ENCODE peak calls at places on chromosomes 7 and 10, in ten cellular contexts. One of them, this sample, is unnamed.
A peak's percentile ranks its signal among the peaks of the same experiment; 100 is the strongest.

GRCh38 chr7:27453702-27454405 is 208.8 kb downstream of the HIBADH start:
- DNase-seq in GM23338: no peak
- DNase-seq in mammary epithelial cell: peak; percentile 8
- DNase-seq in fibroblast of lung: peak; percentile 85
- DNase-seq in adrenal gland: peak; percentile 81
- DNase-seq in dorsolateral prefrontal cortex: no peak
- DNase-seq in CD8-positive, alpha-beta T cell: no peak
- DNase-seq in mesendoderm: peak; percentile 44
- DNase-seq in psoas muscle: no peak
- DNase-seq in CD4-positive, alpha-beta T cell: no peak
- DNase-seq in this sample: no peak

GRCh38 chr10:79415736-79416577 is 29.5 kb downstream of the ZCCHC24 start:
- DNase-seq in GM23338: no peak
- DNase-seq in CD8-positive, alpha-beta T cell: no peak
- DNase-seq in CD4-positive, alpha-beta T cell: no peak
- DNase-seq in mammary epithelial cell: no peak
- DNase-seq in fibroblast of lung: no peak
- DNase-seq in psoas muscle: no peak
- DNase-seq in adrenal gland: no peak
- DNase-seq in dorsolateral prefrontal cortex: peak; percentile 28
- DNase-seq in mesendoderm: no peak
- DNase-seq in this sample: no peak

GRCh38 chr10:110717830-110718595 is 73.9 kb downstream of the RBM20 start:
- DNase-seq in GM23338: no peak
- DNase-seq in psoas muscle: no peak
- DNase-seq in adrenal gland: peak; percentile 16
- DNase-seq in mesendoderm: no peak
- DNase-seq in dorsolateral prefrontal cortex: no peak
- DNase-seq in CD4-positive, alpha-beta T cell: no peak
- DNase-seq in fibroblast of lung: no peak
- DNase-seq in CD8-positive, alpha-beta T cell: no peak
- DNase-seq in mammary epithelial cell: no peak
- DNase-seq in this sample: no peak

GRCh38 chr7:38822556-38822955 is 86.4 kb downstream of the VPS41 start:
- DNase-seq in GM23338: no peak
- DNase-seq in dorsolateral prefrontal cortex: no peak
- DNase-seq in CD8-positive, alpha-beta T cell: no peak
- DNase-seq in CD4-positive, alpha-beta T cell: no peak
- DNase-seq in psoas muscle: no peak
- DNase-seq in mesendoderm: no peak
- DNase-seq in mammary epithelial cell: peak; percentile 9
- DNase-seq in adrenal gland: no peak
- DNase-seq in fibroblast of lung: peak; percentile 20
- DNase-seq in this sample: no peak

GRCh38 chr10:73554729-73555128 is 36.4 kb downstream of the USP54 start:
- DNase-seq in mesendoderm: no peak
- DNase-seq in CD4-positive, alpha-beta T cell: no peak
- DNase-seq in adrenal gland: no peak
- DNase-seq in fibroblast of lung: no peak
- DNase-seq in mammary epithelial cell: no peak
- DNase-seq in GM23338: no peak
- DNase-seq in psoas muscle: no peak
- DNase-seq in CD8-positive, alpha-beta T cell: no peak
- DNase-seq in dorsolateral prefrontal cortex: no peak
- DNase-seq in this sample: no peak

GRCh38 chr7:158377800-158378623 is 209.6 kb downstream of the PTPRN2 start:
- DNase-seq in adrenal gland: no peak
- DNase-seq in fibroblast of lung: no peak
- DNase-seq in mesendoderm: no peak
- DNase-seq in dorsolateral prefrontal cortex: no peak
- DNase-seq in mammary epithelial cell: no peak
- DNase-seq in GM23338: no peak
- DNase-seq in psoas muscle: no peak
- DNase-seq in CD4-positive, alpha-beta T cell: no peak
- DNase-seq in CD8-positive, alpha-beta T cell: no peak
- DNase-seq in this sample: no peak

GRCh38 chr7:116953727-116954442 is 584 bp downstream of the ST7 start:
- DNase-seq in mesendoderm: peak; percentile 95
- DNase-seq in psoas muscle: peak; percentile 69
- DNase-seq in CD4-positive, alpha-beta T cell: no peak
- DNase-seq in GM23338: peak; percentile 90
- DNase-seq in adrenal gland: peak; percentile 74
- DNase-seq in CD8-positive, alpha-beta T cell: no peak
- DNase-seq in dorsolateral prefrontal cortex: no peak
- DNase-seq in mammary epithelial cell: peak; percentile 80
- DNase-seq in fibroblast of lung: peak; percentile 93
- DNase-seq in this sample: peak; percentile 44

GRCh38 chr7:77326131-77326530 is 90.0 kb downstream of the GSAP start:
- DNase-seq in CD4-positive, alpha-beta T cell: no peak
- DNase-seq in fibroblast of lung: no peak
- DNase-seq in mesendoderm: no peak
- DNase-seq in GM23338: no peak
- DNase-seq in mammary epithelial cell: peak; percentile 71
- DNase-seq in adrenal gland: no peak
- DNase-seq in dorsolateral prefrontal cortex: no peak
- DNase-seq in CD8-positive, alpha-beta T cell: no peak
- DNase-seq in psoas muscle: no peak
- DNase-seq in this sample: no peak

GRCh38 chr7:7620644-7621210 is 19.8 kb upstream of the UMAD1 start:
- DNase-seq in GM23338: no peak
- DNase-seq in mesendoderm: no peak
- DNase-seq in psoas muscle: no peak
- DNase-seq in fibroblast of lung: no peak
- DNase-seq in adrenal gland: no peak
- DNase-seq in dorsolateral prefrontal cortex: no peak
- DNase-seq in CD4-positive, alpha-beta T cell: no peak
- DNase-seq in mammary epithelial cell: no peak
- DNase-seq in CD8-positive, alpha-beta T cell: no peak
- DNase-seq in this sample: no peak

GRCh38 chr10:31912898-31913847 is 15.5 kb downstream of the ARHGAP12 start:
- DNase-seq in GM23338: no peak
- DNase-seq in mammary epithelial cell: no peak
- DNase-seq in mesendoderm: no peak
- DNase-seq in adrenal gland: peak; percentile 48
- DNase-seq in fibroblast of lung: peak; percentile 79
- DNase-seq in dorsolateral prefrontal cortex: no peak
- DNase-seq in psoas muscle: no peak
- DNase-seq in CD8-positive, alpha-beta T cell: no peak
- DNase-seq in CD4-positive, alpha-beta T cell: no peak
- DNase-seq in this sample: no peak

GRCh38 chr7:42161723-42162122 is 75.3 kb downstream of the GLI3 start:
- DNase-seq in adrenal gland: no peak
- DNase-seq in CD4-positive, alpha-beta T cell: no peak
- DNase-seq in mammary epithelial cell: peak; percentile 90
- DNase-seq in mesendoderm: no peak
- DNase-seq in dorsolateral prefrontal cortex: no peak
- DNase-seq in CD8-positive, alpha-beta T cell: no peak
- DNase-seq in psoas muscle: no peak
- DNase-seq in GM23338: no peak
- DNase-seq in fibroblast of lung: no peak
- DNase-seq in this sample: no peak

GRCh38 chr7:137772221-137772620 is 74.6 kb downstream of the DGKI start:
- DNase-seq in fibroblast of lung: no peak
- DNase-seq in dorsolateral prefrontal cortex: no peak
- DNase-seq in psoas muscle: no peak
- DNase-seq in GM23338: no peak
- DNase-seq in adrenal gland: no peak
- DNase-seq in CD8-positive, alpha-beta T cell: no peak
- DNase-seq in CD4-positive, alpha-beta T cell: no peak
- DNase-seq in mammary epithelial cell: no peak
- DNase-seq in mesendoderm: no peak
- DNase-seq in this sample: no peak

GRCh38 chr7:111126987-111127386 is 36.1 kb downstream of the LRRN3 start:
- DNase-seq in adrenal gland: peak; percentile 11
- DNase-seq in fibroblast of lung: no peak
- DNase-seq in psoas muscle: no peak
- DNase-seq in mammary epithelial cell: peak; percentile 70
- DNase-seq in CD8-positive, alpha-beta T cell: no peak
- DNase-seq in dorsolateral prefrontal cortex: no peak
- DNase-seq in GM23338: no peak
- DNase-seq in mesendoderm: peak; percentile 2
- DNase-seq in CD4-positive, alpha-beta T cell: no peak
- DNase-seq in this sample: no peak

GRCh38 chr7:128833148-128833938 is 3.1 kb downstream of the FLNC start:
- DNase-seq in adrenal gland: no peak
- DNase-seq in CD8-positive, alpha-beta T cell: no peak
- DNase-seq in CD4-positive, alpha-beta T cell: no peak
- DNase-seq in GM23338: peak; percentile 55
- DNase-seq in fibroblast of lung: peak; percentile 91
- DNase-seq in dorsolateral prefrontal cortex: peak; percentile 80
- DNase-seq in psoas muscle: peak; percentile 77
- DNase-seq in mammary epithelial cell: peak; percentile 7
- DNase-seq in mesendoderm: peak; percentile 72
- DNase-seq in this sample: peak; percentile 39

GRCh38 chr7:133635541-133635940 is 382.7 kb downstream of the EXOC4 start:
- DNase-seq in CD4-positive, alpha-beta T cell: no peak
- DNase-seq in mesendoderm: no peak
- DNase-seq in GM23338: no peak
- DNase-seq in psoas muscle: no peak
- DNase-seq in mammary epithelial cell: no peak
- DNase-seq in fibroblast of lung: no peak
- DNase-seq in dorsolateral prefrontal cortex: no peak
- DNase-seq in adrenal gland: no peak
- DNase-seq in CD8-positive, alpha-beta T cell: no peak
- DNase-seq in this sample: no peak

GRCh38 chr10:112365451-112365850 is 8.5 kb upstream of the ACSL5 start:
- DNase-seq in mammary epithelial cell: no peak
- DNase-seq in psoas muscle: no peak
- DNase-seq in mesendoderm: no peak
- DNase-seq in dorsolateral prefrontal cortex: no peak
- DNase-seq in adrenal gland: no peak
- DNase-seq in CD8-positive, alpha-beta T cell: no peak
- DNase-seq in CD4-positive, alpha-beta T cell: no peak
- DNase-seq in GM23338: no peak
- DNase-seq in fibroblast of lung: no peak
- DNase-seq in this sample: no peak

GRCh38 chr10:94232711-94233383 is 129.9 kb downstream of the NOC3L start:
- DNase-seq in mesendoderm: peak; percentile 15
- DNase-seq in CD4-positive, alpha-beta T cell: no peak
- DNase-seq in CD8-positive, alpha-beta T cell: no peak
- DNase-seq in adrenal gland: no peak
- DNase-seq in dorsolateral prefrontal cortex: no peak
- DNase-seq in psoas muscle: no peak
- DNase-seq in fibroblast of lung: no peak
- DNase-seq in GM23338: no peak
- DNase-seq in mammary epithelial cell: no peak
- DNase-seq in this sample: no peak

GRCh38 chr7:92839901-92840300 is 3.5 kb upstream of the CDK6 start:
- DNase-seq in CD4-positive, alpha-beta T cell: no peak
- DNase-seq in adrenal gland: no peak
- DNase-seq in mesendoderm: no peak
- DNase-seq in CD8-positive, alpha-beta T cell: no peak
- DNase-seq in fibroblast of lung: no peak
- DNase-seq in GM23338: no peak
- DNase-seq in mammary epithelial cell: no peak
- DNase-seq in psoas muscle: no peak
- DNase-seq in dorsolateral prefrontal cortex: no peak
- DNase-seq in this sample: no peak

GRCh38 chr7:123190109-123190831 is 9.5 kb downstream of the SLC13A1 start:
- DNase-seq in GM23338: no peak
- DNase-seq in mammary epithelial cell: no peak
- DNase-seq in CD4-positive, alpha-beta T cell: no peak
- DNase-seq in adrenal gland: no peak
- DNase-seq in fibroblast of lung: no peak
- DNase-seq in dorsolateral prefrontal cortex: no peak
- DNase-seq in psoas muscle: no peak
- DNase-seq in mesendoderm: no peak
- DNase-seq in CD8-positive, alpha-beta T cell: no peak
- DNase-seq in this sample: no peak

GRCh38 chr7:123183431-123183830 is 16.3 kb downstream of the SLC13A1 start:
- DNase-seq in CD4-positive, alpha-beta T cell: no peak
- DNase-seq in CD8-positive, alpha-beta T cell: no peak
- DNase-seq in dorsolateral prefrontal cortex: no peak
- DNase-seq in mammary epithelial cell: no peak
- DNase-seq in GM23338: no peak
- DNase-seq in psoas muscle: no peak
- DNase-seq in adrenal gland: no peak
- DNase-seq in fibroblast of lung: no peak
- DNase-seq in mesendoderm: no peak
- DNase-seq in this sample: no peak

GRCh38 chr7:123185756-123186155 is 14.0 kb downstream of the SLC13A1 start:
- DNase-seq in psoas muscle: no peak
- DNase-seq in GM23338: peak; percentile 58
- DNase-seq in fibroblast of lung: no peak
- DNase-seq in mammary epithelial cell: no peak
- DNase-seq in mesendoderm: peak; percentile 28
- DNase-seq in CD4-positive, alpha-beta T cell: no peak
- DNase-seq in dorsolateral prefrontal cortex: no peak
- DNase-seq in CD8-positive, alpha-beta T cell: no peak
- DNase-seq in adrenal gland: no peak
- DNase-seq in this sample: no peak

GRCh38 chr7:123184271-123184670 is 15.5 kb downstream of the SLC13A1 start:
- DNase-seq in fibroblast of lung: no peak
- DNase-seq in adrenal gland: no peak
- DNase-seq in GM23338: no peak
- DNase-seq in mesendoderm: no peak
- DNase-seq in dorsolateral prefrontal cortex: no peak
- DNase-seq in psoas muscle: no peak
- DNase-seq in CD8-positive, alpha-beta T cell: no peak
- DNase-seq in CD4-positive, alpha-beta T cell: no peak
- DNase-seq in mammary epithelial cell: no peak
- DNase-seq in this sample: no peak
- H3K27ac ChIP-seq in fibroblast of lung: no peak overlapping the region
- H3K27ac ChIP-seq in adrenal gland: no peak overlapping the region
- H3K27ac ChIP-seq in GM23338: no peak overlapping the region
- H3K27ac ChIP-seq in mesendoderm: no peak overlapping the region
- H3K27ac ChIP-seq in dorsolateral prefrontal cortex: no peak overlapping the region
- H3K27ac ChIP-seq in psoas muscle: no peak overlapping the region
- H3K27ac ChIP-seq in CD8-positive, alpha-beta T cell: no peak overlapping the region
- H3K27ac ChIP-seq in CD4-positive, alpha-beta T cell: no peak overlapping the region
- H3K27ac ChIP-seq in mammary epithelial cell: no peak overlapping the region
- H3K27ac ChIP-seq in this sample: no peak overlapping the region

GRCh38 chr10:86265236-86265876 is 101.2 kb downstream of the GRID1 start:
- DNase-seq in GM23338: no peak
- DNase-seq in CD8-positive, alpha-beta T cell: no peak
- DNase-seq in dorsolateral prefrontal cortex: peak; percentile 53
- DNase-seq in mammary epithelial cell: no peak
- DNase-seq in psoas muscle: no peak
- DNase-seq in mesendoderm: no peak
- DNase-seq in adrenal gland: no peak
- DNase-seq in CD4-positive, alpha-beta T cell: no peak
- DNase-seq in fibroblast of lung: no peak
- DNase-seq in this sample: peak; percentile 27
- H3K27ac ChIP-seq in GM23338: no peak overlapping the region
- H3K27ac ChIP-seq in CD8-positive, alpha-beta T cell: no peak overlapping the region
- H3K27ac ChIP-seq in dorsolateral prefrontal cortex: peak overlapping the region; percentile 95
- H3K27ac ChIP-seq in mammary epithelial cell: no peak overlapping the region
- H3K27ac ChIP-seq in psoas muscle: no peak overlapping the region
- H3K27ac ChIP-seq in mesendoderm: no peak overlapping the region
- H3K27ac ChIP-seq in adrenal gland: no peak overlapping the region
- H3K27ac ChIP-seq in CD4-positive, alpha-beta T cell: no peak overlapping the region
- H3K27ac ChIP-seq in fibroblast of lung: no peak overlapping the region
- H3K27ac ChIP-seq in this sample: peak overlapping the region; percentile 28

GRCh38 chr10:103184615-103185014 is 8.5 kb downstream of the NT5C2 start:
- DNase-seq in CD8-positive, alpha-beta T cell: no peak
- DNase-seq in mesendoderm: no peak
- DNase-seq in dorsolateral prefrontal cortex: no peak
- DNase-seq in GM23338: no peak
- DNase-seq in mammary epithelial cell: peak; percentile 86
- DNase-seq in adrenal gland: no peak
- DNase-seq in fibroblast of lung: peak; percentile 40
- DNase-seq in CD4-positive, alpha-beta T cell: no peak
- DNase-seq in psoas muscle: no peak
- DNase-seq in this sample: no peak
- H3K27ac ChIP-seq in CD8-positive, alpha-beta T cell: no peak overlapping the region
- H3K27ac ChIP-seq in mesendoderm: no peak overlapping the region
- H3K27ac ChIP-seq in dorsolateral prefrontal cortex: peak overlapping the region; percentile 59
- H3K27ac ChIP-seq in GM23338: peak overlapping the region; percentile 74
- H3K27ac ChIP-seq in mammary epithelial cell: peak overlapping the region; percentile 88
- H3K27ac ChIP-seq in adrenal gland: no peak overlapping the region
- H3K27ac ChIP-seq in fibroblast of lung: no peak overlapping the region
- H3K27ac ChIP-seq in CD4-positive, alpha-beta T cell: no peak overlapping the region
- H3K27ac ChIP-seq in psoas muscle: peak overlapping the region; percentile 69
- H3K27ac ChIP-seq in this sample: peak overlapping the region; percentile 32

GRCh38 chr7:46448478-46448877 is 527.4 kb upstream of the IGFBP3 start:
- DNase-seq in mesendoderm: no peak
- DNase-seq in mammary epithelial cell: no peak
- DNase-seq in dorsolateral prefrontal cortex: no peak
- DNase-seq in GM23338: no peak
- DNase-seq in fibroblast of lung: no peak
- DNase-seq in psoas muscle: no peak
- DNase-seq in CD8-positive, alpha-beta T cell: no peak
- DNase-seq in adrenal gland: no peak
- DNase-seq in CD4-positive, alpha-beta T cell: no peak
- DNase-seq in this sample: no peak
- H3K27ac ChIP-seq in mesendoderm: no peak overlapping the region
- H3K27ac ChIP-seq in mammary epithelial cell: no peak overlapping the region
- H3K27ac ChIP-seq in dorsolateral prefrontal cortex: no peak overlapping the region
- H3K27ac ChIP-seq in GM23338: no peak overlapping the region
- H3K27ac ChIP-seq in fibroblast of lung: no peak overlapping the region
- H3K27ac ChIP-seq in psoas muscle: no peak overlapping the region
- H3K27ac ChIP-seq in CD8-positive, alpha-beta T cell: no peak overlapping the region
- H3K27ac ChIP-seq in adrenal gland: no peak overlapping the region
- H3K27ac ChIP-seq in CD4-positive, alpha-beta T cell: no peak overlapping the region
- H3K27ac ChIP-seq in this sample: no peak overlapping the region